ENCODE peak calls at places on chromosomes 2 and 18, in six cellular contexts. A is PC-3, W is T-helper 17 cell, E is lung microvascular endothelial cell, P is NCI-H82, Y is C1 segment of cervical spinal cord. X is an unnamed sample.

GRCh38 chr18:23826850-23827620 is 137.8 kb downstream of the LAMA3 start:
- DNase-seq in A (no peak), W (no peak), E (peak), P (no peak), Y (no peak), X (no peak)

GRCh38 chr2:47309952-47310800 is 92.8 kb upstream of the MSH2 start:
- DNase-seq in A (no peak), W (no peak), E (no peak), P (peak), Y (peak), X (no peak)

GRCh38 chr18:73060666-73061270 is 193.0 kb upstream of the NETO1 start:
- DNase-seq in A (peak), W (no peak), E (no peak), P (no peak), Y (no peak), X (no peak)

GRCh38 chr2:205754924-205755321 is 72.6 kb downstream of the NRP2 start:
- DNase-seq in A (peak), W (no peak), E (no peak), P (no peak), Y (no peak), X (no peak)

GRCh38 chr2:76850969-76851368 is 671.2 kb downstream of the LRRTM4 start:
- DNase-seq in A (no peak), W (no peak), E (no peak), P (peak), Y (no peak), X (no peak)

GRCh38 chr2:233049194-233049761 is 10.9 kb upstream of the INPP5D start:
- DNase-seq in A (peak), W (no peak), E (no peak), P (no peak), Y (no peak), X (no peak)

GRCh38 chr2:176133366-176133765 is 3.9 kb downstream of the HOXD8 start:
- DNase-seq in A (no peak), W (no peak), E (peak), P (peak), Y (no peak), X (no peak)

GRCh38 chr2:194294156-194294555 is 1362.9 kb upstream of the SLC39A10 start:
- DNase-seq in A (no peak), W (no peak), E (no peak), P (no peak), Y (no peak), X (no peak)

GRCh38 chr2:156083707-156084494 is 248.6 kb downstream of the NR4A2 start:
- DNase-seq in A (peak), W (no peak), E (no peak), P (no peak), Y (no peak), X (no peak)

GRCh38 chr2:72142743-72143440 is 4.8 kb downstream of the CYP26B1 start:
- DNase-seq in A (no peak), W (no peak), E (peak), P (no peak), Y (no peak), X (peak)

GRCh38 chr2:113876503-113877387 is 13.1 kb upstream of the ACTR3 start:
- DNase-seq in A (peak), W (peak), E (peak), P (no peak), Y (no peak), X (no peak)

GRCh38 chr2:165079432-165079831 is 124.1 kb upstream of the SLC38A11 start:
- DNase-seq in A (no peak), W (no peak), E (no peak), P (no peak), Y (no peak), X (no peak)

GRCh38 chr2:218325566-218326160 is 31.0 kb upstream of the CATIP start:
- DNase-seq in A (no peak), W (no peak), E (no peak), P (no peak), Y (no peak), X (no peak)

GRCh38 chr18:923144-923543 is 18.5 kb downstream of the ADCYAP1 start:
- DNase-seq in A (no peak), W (no peak), E (no peak), P (no peak), Y (no peak), X (no peak)

GRCh38 chr18:73758446-73758845 is 389.2 kb downstream of the FBXO15 start:
- DNase-seq in A (peak), W (no peak), E (no peak), P (no peak), Y (no peak), X (no peak)

GRCh38 chr2:233857511-233858118 is 3.3 kb upstream of the HJURP start:
- DNase-seq in A (peak), W (peak), E (peak), P (peak), Y (no peak), X (no peak)

GRCh38 chr18:3593904-3594759 is 144.2 kb downstream of the TGIF1 start:
- DNase-seq in A (peak), W (peak), E (peak), P (peak), Y (peak), X (peak)

GRCh38 chr2:36662638-36663037 is 33.9 kb upstream of the VIT start:
- DNase-seq in A (no peak), W (no peak), E (no peak), P (no peak), Y (no peak), X (no peak)

GRCh38 chr2:7847321-7847720 is 834.5 kb upstream of the ID2 start:
- DNase-seq in A (no peak), W (no peak), E (no peak), P (no peak), Y (no peak), X (no peak)

GRCh38 chr2:153416071-153416470 is 62.5 kb downstream of the RPRM start:
- DNase-seq in A (peak), W (no peak), E (no peak), P (peak), Y (no peak), X (no peak)

GRCh38 chr2:205885492-205886099 is 200.4 kb downstream of the INO80D start:
- DNase-seq in A (peak), W (peak), E (peak), P (peak), Y (peak), X (peak)

GRCh38 chr18:66222174-66222573 is 381.7 kb downstream of the CDH19 start:
- DNase-seq in A (peak), W (no peak), E (no peak), P (no peak), Y (no peak), X (no peak)

GRCh38 chr18:31424383-31424988 is 23.1 kb upstream of the DSG3 start:
- DNase-seq in A (peak), W (no peak), E (peak), P (peak), Y (no peak), X (no peak)

GRCh38 chr2:140863713-140864112 is 1267.1 kb downstream of the LRP1B start:
- DNase-seq in A (peak), W (no peak), E (peak), P (peak), Y (no peak), X (no peak)

GRCh38 chr2:45712538-45712937 is 61.1 kb downstream of the PRKCE start:
- DNase-seq in A (peak), W (no peak), E (peak), P (peak), Y (no peak), X (no peak)

GRCh38 chr2:156192468-156192867 is 140.1 kb downstream of the NR4A2 start:
- DNase-seq in A (no peak), W (no peak), E (peak), P (no peak), Y (no peak), X (no peak)

GRCh38 chr2:37344453-37345361 is at the start of gene QPCT:
- DNase-seq in A (no peak), W (peak), E (peak), P (peak), Y (peak), X (peak)

GRCh38 chr2:162477011-162477410 is 133.1 kb downstream of the GCA start:
- DNase-seq in A (no peak), W (no peak), E (no peak), P (no peak), Y (peak), X (no peak)

GRCh38 chr2:239929504-239929903 is 95.6 kb downstream of the NDUFA10 start:
- DNase-seq in A (no peak), W (peak), E (no peak), P (no peak), Y (no peak), X (no peak)

GRCh38 chr18:69401475-69402218 is 959 bp downstream of the DOK6 start:
- DNase-seq in A (no peak), W (no peak), E (peak), P (peak), Y (no peak), X (no peak)

GRCh38 chr18:62506495-62507143 is 16.2 kb upstream of the ZCCHC2 start:
- DNase-seq in A (peak), W (no peak), E (peak), P (no peak), Y (no peak), X (no peak)

GRCh38 chr18:80109676-80110078 is 615 bp downstream of the ADNP2 start:
- DNase-seq in A (peak), W (no peak), E (no peak), P (peak), Y (peak), X (no peak)

GRCh38 chr2:55779459-55780421 is 86.1 kb upstream of the PNPT1 start:
- DNase-seq in A (peak), W (no peak), E (peak), P (peak), Y (no peak), X (no peak)

GRCh38 chr2:18475884-18476283 is 84.6 kb downstream of the RDH14 start:
- DNase-seq in A (no peak), W (no peak), E (no peak), P (no peak), Y (no peak), X (no peak)

GRCh38 chr2:106944220-106944619 is 58.3 kb upstream of the ST6GAL2 start:
- DNase-seq in A (peak), W (no peak), E (no peak), P (no peak), Y (no peak), X (no peak)

GRCh38 chr2:168705534-168706470 is 96.6 kb upstream of the NOSTRIN start:
- DNase-seq in A (peak), W (no peak), E (peak), P (peak), Y (no peak), X (no peak)

GRCh38 chr2:7930800-7931635 is 750.8 kb upstream of the ID2 start:
- DNase-seq in A (no peak), W (no peak), E (no peak), P (no peak), Y (no peak), X (no peak)

GRCh38 chr2:128374711-128375413 is 56.2 kb upstream of the HS6ST1 start:
- DNase-seq in A (no peak), W (no peak), E (no peak), P (no peak), Y (no peak), X (no peak)

GRCh38 chr2:144681389-144681788 is 161.5 kb upstream of the ZEB2 start:
- DNase-seq in A (no peak), W (no peak), E (no peak), P (no peak), Y (no peak), X (no peak)

GRCh38 chr2:206158563-206159345 is 490 bp downstream of the NDUFS1 start:
- DNase-seq in A (peak), W (no peak), E (peak), P (peak), Y (no peak), X (no peak)